ENCODE peak calls at places on chromosomes 1 and 21, in six cellular contexts. L is GM06990, W is pancreas, B is stomach, I is BJ, M is psoas muscle. Z is an unnamed sample.

GRCh38 chr1:86703696-86704455 is 500 bp upstream of the SH3GLB1 start:
- DNase-seq in L (no peak), W (no peak), B (no peak), I (no peak), M (no peak), Z (no peak)

GRCh38 chr1:232557661-232558260 is 72.2 kb downstream of the SIPA1L2 start:
- DNase-seq in L (no peak), W (no peak), B (no peak), I (no peak), M (no peak), Z (no peak)

GRCh38 chr1:145849356-145850165 is 4.1 kb downstream of the NUDT17 start:
- DNase-seq in L (no peak), W (no peak), B (no peak), I (peak), M (no peak), Z (no peak)

GRCh38 chr21:40658237-40658636 is 188.7 kb downstream of the DSCAM start:
- DNase-seq in L (no peak), W (no peak), B (no peak), I (no peak), M (no peak), Z (no peak)

GRCh38 chr1:8586438-8586837 is 231.0 kb downstream of the RERE start:
- DNase-seq in L (no peak), W (no peak), B (no peak), I (no peak), M (no peak), Z (no peak)

GRCh38 chr1:112397051-112397471 is 1.0 kb downstream of the CTTNBP2NL start:
- DNase-seq in L (no peak), W (no peak), B (no peak), I (no peak), M (no peak), Z (no peak)

GRCh38 chr1:206484901-206485300 is 14.6 kb downstream of the IKBKE start:
- DNase-seq in L (no peak), W (no peak), B (no peak), I (no peak), M (no peak), Z (no peak)

GRCh38 chr1:95086949-95087533 is 14.3 kb upstream of the ALG14 start:
- DNase-seq in L (no peak), W (peak), B (no peak), I (peak), M (no peak), Z (peak)

GRCh38 chr1:50474859-50475809 is 51.9 kb upstream of the DMRTA2 start:
- DNase-seq in L (no peak), W (no peak), B (no peak), I (no peak), M (no peak), Z (no peak)

GRCh38 chr21:41242238-41242829 is 74.3 kb upstream of the FAM3B start:
- DNase-seq in L (no peak), W (no peak), B (no peak), I (no peak), M (no peak), Z (no peak)

GRCh38 chr1:231242516-231243198 is 1.6 kb downstream of the GNPAT start:
- DNase-seq in L (no peak), W (no peak), B (no peak), I (no peak), M (no peak), Z (no peak)

GRCh38 chr1:19860418-19860817 is 21.8 kb upstream of the OTUD3 start:
- DNase-seq in L (no peak), W (no peak), B (no peak), I (no peak), M (no peak), Z (no peak)

GRCh38 chr1:209249785-209250441 is 333.6 kb upstream of the CAMK1G start:
- DNase-seq in L (no peak), W (no peak), B (no peak), I (no peak), M (no peak), Z (no peak)

GRCh38 chr1:156487862-156488261 is 12.7 kb downstream of the MEF2D start:
- DNase-seq in L (peak), W (no peak), B (no peak), I (no peak), M (no peak), Z (no peak)

DNA sequence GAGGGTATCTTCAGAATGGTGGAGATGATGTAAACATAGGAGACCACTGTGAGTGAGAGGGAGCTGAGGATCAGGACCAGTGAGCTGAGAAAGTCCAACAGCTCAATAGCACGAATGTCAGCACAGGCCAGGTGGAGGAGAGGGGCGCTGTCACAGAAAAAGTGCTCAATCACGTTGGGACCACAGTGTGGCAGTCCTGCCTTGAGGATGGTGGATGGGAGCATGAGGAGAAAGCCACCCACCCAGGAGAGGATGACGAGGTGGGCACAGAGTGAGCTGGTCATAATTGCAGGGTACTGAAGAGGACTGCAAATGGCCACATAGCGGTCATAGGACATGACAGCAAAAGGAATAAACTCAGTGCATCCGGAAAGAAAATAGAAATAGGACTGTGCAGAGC is 8.1 kb downstream of the OR11L1 start:
- DNase-seq in L (no peak), W (no peak), B (no peak), I (no peak), M (no peak), Z (no peak)
- TF ChIP-seq CTCF in L (no peak), W (no peak), B (no peak), I (no peak), M (no peak), Z (no peak)

GRCh38 chr1:30755746-30756145 is 1.8 kb downstream of the LAPTM5 start:
- DNase-seq in L (no peak), W (no peak), B (no peak), I (no peak), M (no peak), Z (no peak)
- H3K4me3 ChIP-seq in L (peak), W (no peak), B (peak), I (no peak), M (peak), Z (peak)

GRCh38 chr1:72355899-72356298 is 73.6 kb upstream of the NEGR1 start:
- DNase-seq in L (no peak), W (no peak), B (no peak), I (no peak), M (no peak), Z (no peak)

GRCh38 chr1:72362538-72362937 is 80.2 kb upstream of the NEGR1 start:
- DNase-seq in L (no peak), W (no peak), B (no peak), I (no peak), M (no peak), Z (no peak)

GRCh38 chr1:72357411-72357810 is 75.1 kb upstream of the NEGR1 start:
- DNase-seq in L (no peak), W (no peak), B (no peak), I (no peak), M (no peak), Z (no peak)
- TF ChIP-seq CTCF in L (no peak), W (no peak), B (no peak), I (no peak), M (no peak), Z (no peak)

DNA sequence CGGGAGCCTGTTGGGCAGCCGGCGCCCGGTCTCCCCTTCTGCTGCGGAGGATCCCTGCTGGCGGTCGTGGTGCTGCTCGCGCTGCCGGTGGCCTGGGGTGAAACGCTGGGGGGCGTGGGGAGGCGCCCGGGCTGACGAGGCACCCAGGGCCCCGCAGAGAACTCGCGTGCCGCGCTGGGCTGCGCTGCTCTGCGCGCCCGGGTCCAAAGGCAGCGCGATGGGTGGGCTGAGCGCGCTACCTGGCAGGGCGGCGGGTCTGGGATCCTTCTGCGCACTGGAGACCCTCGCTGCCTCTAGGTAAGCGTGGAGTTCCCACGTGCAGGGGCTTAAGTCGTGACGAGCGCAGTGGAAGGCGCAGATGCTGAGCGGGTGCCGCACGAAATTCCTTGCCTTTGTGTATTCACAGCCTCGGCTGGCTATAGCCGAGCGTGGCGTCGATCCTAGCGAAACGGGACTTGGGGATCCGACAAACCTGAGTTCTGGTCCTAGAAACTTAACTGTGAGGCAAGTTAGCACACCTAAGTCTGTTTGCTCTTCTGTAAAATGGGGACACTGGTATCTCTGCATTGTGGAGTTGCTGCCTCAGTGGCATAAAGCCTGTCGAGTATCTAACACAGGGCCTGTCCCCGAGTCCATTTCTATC is 24.7 kb downstream of the CR1L start:
- DNase-seq in L (no peak), W (no peak), B (no peak), I (no peak), M (no peak), Z (no peak)
- H3K4me3 ChIP-seq in L (peak), W (no peak), B (peak), I (no peak), M (peak), Z (no peak)